ENCODE peak calls at places on chromosome 12, in five cellular contexts. U is IMR-90, D is left ventricle myocardium inferior, A is prostate gland, W is aorta. Y is an unnamed sample.
A peak's percentile ranks its signal among the peaks of the same experiment; 100 is the strongest.

GRCh38 chr12:124696689-124697476 is 129.5 kb upstream of the NCOR2 start:
- DNase-seq in U (no peak), D (no peak), A (no peak), W (no peak), Y (no peak)

GRCh38 chr12:12016284-12017100 is 54.2 kb upstream of the BCL2L14 start:
- DNase-seq in U (no peak), D (no peak), A (no peak), W (no peak), Y (no peak)

GRCh38 chr12:47757840-47758583 is 668 bp downstream of the RAPGEF3 start:
- DNase-seq in U (no peak), D (no peak), A (no peak), W (no peak), Y (no peak)

GRCh38 chr12:4987076-4987775 is 56.5 kb upstream of the KCNA5 start:
- DNase-seq in U (no peak), D (no peak), A (no peak), W (no peak), Y (no peak)

GRCh38 chr12:3538691-3539030 is 47.7 kb downstream of the PRMT8 start:
- DNase-seq in U (no peak), D (no peak), A (no peak), W (no peak), Y (no peak)

GRCh38 chr12:99767809-99768208 is 120.3 kb downstream of the GARIN6 start:
- DNase-seq in U (peak; percentile 11), D (no peak), A (no peak), W (no peak), Y (no peak)

GRCh38 chr12:81010641-81011040 is 67.2 kb upstream of the ACSS3 start:
- DNase-seq in U (no peak), D (no peak), A (no peak), W (no peak), Y (no peak)

GRCh38 chr12:46209914-46210834 is 58.7 kb downstream of the SLC38A1 start:
- DNase-seq in U (no peak), D (peak; percentile 41), A (peak; percentile 27), W (no peak), Y (peak; percentile 86)

GRCh38 chr12:120079352-120080042 is 37.1 kb downstream of the RAB35 start:
- DNase-seq in U (no peak), D (no peak), A (peak; percentile 40), W (no peak), Y (no peak)

GRCh38 chr12:14256139-14256538 is 109.3 kb upstream of the ATF7IP start:
- DNase-seq in U (peak; percentile 51), D (no peak), A (no peak), W (no peak), Y (no peak)

GRCh38 chr12:125185740-125186470 is 120.7 kb downstream of the AACS start:
- DNase-seq in U (peak; percentile 44), D (peak; percentile 82), A (peak; percentile 59), W (peak; percentile 82), Y (peak; percentile 86)

GRCh38 chr12:92146497-92146828 is 817 bp upstream of the BTG1 start:
- DNase-seq in U (peak; percentile 59), D (no peak), A (no peak), W (no peak), Y (no peak)

GRCh38 chr12:104478396-104479140 is 21.8 kb downstream of the CHST11 start:
- DNase-seq in U (no peak), D (no peak), A (no peak), W (no peak), Y (no peak)

GRCh38 chr12:43066471-43066870 is 476.9 kb upstream of the PRICKLE1 start:
- DNase-seq in U (no peak), D (no peak), A (no peak), W (no peak), Y (no peak)

GRCh38 chr12:22981711-22982110 is 356.7 kb downstream of the ETNK1 start:
- DNase-seq in U (peak; percentile 38), D (no peak), A (no peak), W (no peak), Y (no peak)

GRCh38 chr12:85572956-85573355 is 263.3 kb downstream of the RASSF9 start:
- DNase-seq in U (no peak), D (no peak), A (no peak), W (no peak), Y (no peak)

GRCh38 chr12:60977966-60978365 is 1282.2 kb upstream of the USP15 start:
- DNase-seq in U (no peak), D (no peak), A (no peak), W (no peak), Y (no peak)

GRCh38 chr12:54394281-54394719 is 9.8 kb upstream of the ZNF385A start:
- DNase-seq in U (peak; percentile 56), D (no peak), A (peak; percentile 67), W (no peak), Y (no peak)

GRCh38 chr12:109731231-109731731 is 17.7 kb downstream of the FAM222A start:
- DNase-seq in U (no peak), D (peak; percentile 3), A (no peak), W (peak; percentile 34), Y (peak; percentile 5)

GRCh38 chr12:49345840-49346658 is 639 bp upstream of the DNAJC22 start:
- DNase-seq in U (no peak), D (no peak), A (no peak), W (no peak), Y (no peak)

GRCh38 chr12:93408813-93409212 is 31.1 kb downstream of the NUDT4 start:
- DNase-seq in U (no peak), D (no peak), A (no peak), W (no peak), Y (no peak)

GRCh38 chr12:95415451-95415850 is 58.5 kb upstream of the METAP2 start:
- DNase-seq in U (no peak), D (no peak), A (no peak), W (no peak), Y (no peak)

GRCh38 chr12:68119250-68119649 is 40.3 kb downstream of the IFNG start:
- DNase-seq in U (no peak), D (no peak), A (no peak), W (no peak), Y (no peak)

DNA sequence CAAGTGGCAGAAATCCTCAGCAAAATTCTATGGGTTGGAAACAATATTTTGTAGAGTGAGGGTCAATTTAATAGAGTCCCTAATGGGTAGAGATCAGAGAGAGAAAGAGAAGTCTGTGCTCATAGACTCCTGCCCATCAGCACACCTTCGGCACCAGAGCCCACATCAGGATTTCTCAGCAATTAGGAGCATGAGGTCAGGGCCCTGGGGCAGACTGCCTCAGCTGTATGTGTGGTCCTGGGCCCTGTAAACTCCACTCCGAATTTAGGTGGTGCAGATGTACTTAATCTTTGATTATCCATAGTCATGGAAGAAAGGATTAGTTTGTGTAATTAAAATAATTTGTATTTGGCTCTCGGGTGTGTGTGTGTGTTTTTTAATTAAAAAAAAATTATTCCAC is 372.6 kb downstream of the AEBP2 start:
- DNase-seq in U (no peak), D (no peak), A (no peak), W (no peak), Y (no peak)
- H3K27me3 ChIP-seq in U (no peaks in the 10 kb centered on the region), D (no peaks in the 10 kb centered on the region), A (no peaks in the 10 kb centered on the region), W (no peaks in the 10 kb centered on the region), Y (no peaks in the 10 kb centered on the region)

DNA sequence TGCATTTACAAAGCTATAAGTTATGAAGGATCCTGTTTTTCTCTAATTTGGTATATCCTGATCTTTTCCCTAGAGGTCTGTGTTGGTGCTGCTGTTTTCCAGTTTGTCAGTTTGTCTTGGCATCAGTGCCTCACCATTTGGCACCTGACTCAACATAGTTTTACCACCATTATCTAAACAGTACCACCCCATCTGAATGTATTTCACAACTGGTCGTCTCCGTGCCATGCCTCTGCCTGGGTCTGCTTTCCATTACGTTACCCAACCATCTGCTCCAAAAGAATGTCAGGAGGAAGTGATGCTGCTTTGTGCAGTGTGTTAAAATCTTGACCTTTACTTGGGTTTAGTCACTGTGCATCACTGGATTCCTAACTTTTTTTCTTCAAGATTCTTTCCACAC is 129.3 kb upstream of the RASSF8 start:
- DNase-seq in U (peak; percentile 98), D (no peak), A (peak; percentile 66), W (no peak), Y (no peak)
- H3K27ac ChIP-seq in U (peak overlapping the region; percentile 2), D (no peak overlapping the region), A (no peak overlapping the region), W (no peak overlapping the region), Y (no peak overlapping the region)

DNA sequence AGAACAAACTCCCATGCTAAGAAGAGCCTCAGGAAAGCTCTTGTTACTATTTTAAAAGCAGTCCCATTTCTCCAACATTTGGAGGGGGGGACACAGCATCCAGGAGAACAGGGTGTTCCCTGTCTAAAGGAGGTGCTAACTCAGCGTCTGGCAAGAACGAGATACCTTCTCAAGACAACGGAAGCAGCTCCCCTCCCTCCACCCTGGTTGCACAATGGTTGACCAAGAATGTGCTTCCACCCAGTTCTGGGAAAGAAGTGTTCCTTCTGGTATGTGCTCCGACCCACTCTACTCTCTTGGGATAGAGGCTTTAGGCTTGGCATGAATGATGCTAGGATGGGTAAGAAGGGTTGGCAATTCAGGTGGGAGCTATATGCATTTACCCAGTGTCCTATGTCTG is 1.5 kb upstream of the KRT6A start:
- DNase-seq in U (no peak), D (peak; percentile 28), A (peak; percentile 68), W (no peak), Y (no peak)
- H3K4me1 ChIP-seq in U (no peaks in the 10 kb centered on the region), D (peaks cover 34% of the 10 kb centered on the region), A (no peaks in the 10 kb centered on the region), W (no peaks in the 10 kb centered on the region), Y (no peaks in the 10 kb centered on the region)

GRCh38 chr12:117101953-117102833 is 3.0 kb upstream of the TESC start:
- DNase-seq in U (no peak), D (no peak), A (no peak), W (peak; percentile 20), Y (no peak)

GRCh38 chr12:117098071-117098360 is 1.2 kb downstream of the TESC start:
- DNase-seq in U (no peak), D (no peak), A (no peak), W (no peak), Y (no peak)

GRCh38 chr12:117098361-117099217 is 627 bp downstream of the TESC start:
- DNase-seq in U (no peak), D (no peak), A (no peak), W (peak; percentile 51), Y (peak; percentile 93)

GRCh38 chr12:117100251-117100650 is 1.0 kb upstream of the TESC start:
- DNase-seq in U (peak; percentile 16), D (no peak), A (no peak), W (peak; percentile 41), Y (peak; percentile 35)

GRCh38 chr12:117100851-117101673 is 1.8 kb upstream of the TESC start:
- DNase-seq in U (no peak), D (no peak), A (no peak), W (no peak), Y (no peak)
- H3K27me3 ChIP-seq in U (peaks cover 58% of the 10 kb centered on the region), D (peaks cover 32% of the 10 kb centered on the region), A (no peaks in the 10 kb centered on the region), W (no peaks in the 10 kb centered on the region), Y (no peaks in the 10 kb centered on the region)

Y was measured in pancreas.